ENCODE peak calls at places on chromosomes 11 and 22, in four cellular contexts. S is NAMALWA; O is NCI-H146; P is activated naive CD8-positive, alpha-beta T cell treated with anti-CD3 and anti-CD28 coated beads, Interleukin-2, amount 50 U/mL, for 24 hours. Y is an unnamed sample.

GRCh38 chr22:20486229-20486628 is 9.4 kb downstream of the KLHL22 start:
- DNase-seq in S (no peak), O (no peak), P (no peak), Y (no peak)

GRCh38 chr11:6757373-6757967 is 14.3 kb downstream of the OR2AG2 start:
- DNase-seq in S (peak; percentile 75), O (peak; percentile 27), P (peak; percentile 49), Y (peak; percentile 67)

GRCh38 chr11:121842186-121842585 is 273.8 kb downstream of the BLID start:
- DNase-seq in S (no peak), O (no peak), P (no peak), Y (no peak)

GRCh38 chr22:32080904-32081303 is 37.8 kb downstream of the SLC5A1 start:
- DNase-seq in S (peak; percentile 73), O (peak; percentile 50), P (no peak), Y (peak; percentile 67)

GRCh38 chr11:103326070-103326794 is 217.0 kb downstream of the DYNC2H1 start:
- DNase-seq in S (peak; percentile 87), O (peak; percentile 67), P (peak; percentile 9), Y (peak; percentile 82)

GRCh38 chr11:66951135-66951534 is 7.0 kb downstream of the PC start:
- DNase-seq in S (no peak), O (no peak), P (no peak), Y (no peak)

GRCh38 chr11:108302121-108302785 is 79.4 kb downstream of the ATM start:
- DNase-seq in S (no peak), O (no peak), P (no peak), Y (peak; percentile 42)

GRCh38 chr11:69539416-69540117 is 58.1 kb downstream of the LINC01488 start:
- DNase-seq in S (no peak), O (no peak), P (no peak), Y (no peak)

GRCh38 chr11:106520146-106520912 is 442.9 kb downstream of the AASDHPPT start:
- DNase-seq in S (no peak), O (no peak), P (no peak), Y (no peak)

GRCh38 chr11:105854269-105854668 is 167.8 kb downstream of the MSANTD4 start:
- DNase-seq in S (no peak), O (no peak), P (no peak), Y (no peak)

GRCh38 chr22:43208703-43209522 is 22.0 kb upstream of the TTLL12 start:
- DNase-seq in S (no peak), O (no peak), P (no peak), Y (no peak)

GRCh38 chr11:64059339-64060176 is 23.8 kb downstream of the FLRT1 start:
- DNase-seq in S (no peak), O (no peak), P (no peak), Y (no peak)

GRCh38 chr11:79615425-79615824 is 174.6 kb upstream of the TENM4 start:
- DNase-seq in S (no peak), O (no peak), P (no peak), Y (no peak)

GRCh38 chr11:124199702-124200101 is 16.6 kb downstream of the OR10D3 start:
- DNase-seq in S (no peak), O (no peak), P (no peak), Y (peak; percentile 58)

GRCh38 chr11:21511835-21512440 is 680.9 kb upstream of the ANO5 start:
- DNase-seq in S (peak; percentile 70), O (peak; percentile 85), P (peak; percentile 27), Y (peak; percentile 23)